ENCODE peak calls at places on chromosome 7, in ten cellular contexts. D is natural killer cell; J is iPS DF 19.7; E is endothelial cell; A is activated gamma-delta T cell treated with anti-CD3 and anti-CD28 coated beads, Interleukin-2, amount 50 U/mL, for 16 hours; F is AG09309; I is stimulated activated CD4-positive, alpha-beta T cell treated with anti-CD3 and anti-CD28 coated beads, Interleukin-1b, Interleukin-23, amount 100 ng/mL, for 1 hour; K is SJSA1; Y is NCI-H1105 treated with DMSO at 0.1 percent for 48 hours; C is foreskin fibroblast. M is an unnamed sample.

GRCh38 chr7:136925556-136925955 is 57.1 kb downstream of the CHRM2 start:
- DNase-seq in D (no peak), J (no peak), E (no peak), A (no peak), F (no peak), I (no peak), K (no peak), Y (peak), C (no peak), M (no peak)

GRCh38 chr7:14376711-14377110 is 387.2 kb upstream of the ETV1 start:
- DNase-seq in D (no peak), J (no peak), E (no peak), A (no peak), F (no peak), I (no peak), K (no peak), Y (no peak), C (no peak), M (no peak)

GRCh38 chr7:95491634-95492314 is 6.0 kb downstream of the ASB4 start:
- DNase-seq in D (no peak), J (peak), E (no peak), A (no peak), F (no peak), I (no peak), K (no peak), Y (peak), C (no peak), M (no peak)

GRCh38 chr7:47087866-47088265 is 494.0 kb downstream of the TNS3 start:
- DNase-seq in D (no peak), J (no peak), E (no peak), A (no peak), F (no peak), I (no peak), K (no peak), Y (no peak), C (peak), M (no peak)

GRCh38 chr7:38585551-38585950 is 45.6 kb downstream of the AMPH start:
- DNase-seq in D (no peak), J (no peak), E (no peak), A (no peak), F (no peak), I (no peak), K (no peak), Y (no peak), C (no peak), M (no peak)

GRCh38 chr7:46839651-46840050 is 742.3 kb downstream of the TNS3 start:
- DNase-seq in D (no peak), J (no peak), E (no peak), A (no peak), F (no peak), I (no peak), K (no peak), Y (no peak), C (peak), M (no peak)

GRCh38 chr7:139902436-139903102 is 73.5 kb downstream of the TBXAS1 start:
- DNase-seq in D (no peak), J (no peak), E (no peak), A (no peak), F (no peak), I (no peak), K (no peak), Y (no peak), C (peak), M (no peak)

GRCh38 chr7:87398441-87398840 is 53.0 kb downstream of the CROT start:
- DNase-seq in D (no peak), J (no peak), E (no peak), A (no peak), F (no peak), I (no peak), K (no peak), Y (no peak), C (peak), M (no peak)

GRCh38 chr7:105830405-105831218 is 45.8 kb downstream of the ATXN7L1 start:
- DNase-seq in D (no peak), J (no peak), E (no peak), A (no peak), F (peak), I (no peak), K (peak), Y (no peak), C (peak), M (no peak)

M was measured in DMS 273 treated with DMSO at 0.1 percent for 48 hours.